ENCODE peak calls at places on chromosome 21, in five cellular contexts. J, L, E, X and F are unnamed samples.
A peak's percentile ranks its signal among the peaks of the same experiment; 100 is the strongest.

GRCh38 chr21:14383596-14384210 is 757 bp upstream of the HSPA13 start:
- DNase-seq in J (no peak), X (peak; percentile 8), E (peak; percentile 5), L (no peak), F (no peak)

GRCh38 chr21:42381347-42381984 is 14.4 kb downstream of the TMPRSS3 start:
- DNase-seq in X (peak; percentile 71), L (no peak), J (no peak), E (peak; percentile 46), F (peak; percentile 26)

GRCh38 chr21:15722591-15723324 is 7.0 kb upstream of the USP25 start:
- DNase-seq in J (no peak), L (no peak), X (peak; percentile 21), E (no peak), F (no peak)

GRCh38 chr21:32977216-32977615 is 48.5 kb upstream of the OLIG2 start:
- DNase-seq in J (peak; percentile 58), L (no peak), X (no peak), E (no peak), F (no peak)

GRCh38 chr21:16587141-16587570 is 857.4 kb downstream of the USP25 start:
- DNase-seq in X (peak; percentile 58), J (peak; percentile 83), L (no peak), E (peak; percentile 65), F (no peak)

GRCh38 chr21:42239973-42240372 is 21.0 kb downstream of the ABCG1 start:
- DNase-seq in E (no peak), L (no peak), J (no peak), X (no peak), F (no peak)

GRCh38 chr21:17679002-17679600 is 66.4 kb upstream of the BTG3 start:
- DNase-seq in L (peak; percentile 19), X (peak; percentile 70), J (no peak), E (peak; percentile 71), F (no peak)

GRCh38 chr21:45293214-45293725 is 5.6 kb upstream of the POFUT2 start:
- DNase-seq in X (peak; percentile 43), J (no peak), L (no peak), E (no peak), F (peak; percentile 81)

GRCh38 chr21:31072486-31072885 is 34.2 kb upstream of the KRTAP19-8 start:
- DNase-seq in E (no peak), X (no peak), J (no peak), L (no peak), F (no peak)

GRCh38 chr21:17733209-17733608 is 85.9 kb downstream of the C21orf91 start:
- DNase-seq in J (no peak), E (no peak), X (no peak), L (no peak), F (no peak)

GRCh38 chr21:41668686-41669532 is 97.9 kb downstream of the RIPK4 start:
- DNase-seq in L (no peak), X (no peak), E (no peak), J (no peak), F (no peak)

GRCh38 chr21:16071082-16071481 is 341.3 kb downstream of the USP25 start:
- DNase-seq in E (no peak), L (no peak), J (peak; percentile 87), X (no peak), F (peak; percentile 43)

GRCh38 chr21:32413697-32414578 is 1.4 kb downstream of the EVA1C start:
- DNase-seq in L (no peak), J (no peak), X (no peak), E (no peak), F (no peak)

GRCh38 chr21:35026617-35027557 is 22.2 kb downstream of the RUNX1 start:
- DNase-seq in X (peak; percentile 73), E (peak; percentile 48), J (no peak), L (no peak), F (peak; percentile 86)

GRCh38 chr21:15309721-15310120 is 244.9 kb upstream of the NRIP1 start:
- DNase-seq in X (no peak), J (no peak), L (no peak), E (no peak), F (no peak)

GRCh38 chr21:45155910-45156309 is 81.5 kb downstream of the ADARB1 start:
- DNase-seq in X (no peak), J (no peak), L (no peak), E (no peak), F (no peak)

GRCh38 chr21:33801424-33802405 is 113.9 kb downstream of the ATP5PO start:
- DNase-seq in L (peak; percentile 24), X (peak; percentile 22), E (peak; percentile 80), J (no peak), F (no peak)

GRCh38 chr21:41156128-41156527 is 11.8 kb upstream of the BACE2 start:
- DNase-seq in J (no peak), E (no peak), X (no peak), L (no peak), F (no peak)

GRCh38 chr21:16069713-16070112 is 339.9 kb downstream of the USP25 start:
- DNase-seq in X (no peak), L (no peak), E (peak; percentile 31), J (no peak), F (no peak)

GRCh38 chr21:17514124-17514481 is 1.3 kb downstream of the CXADR start:
- DNase-seq in E (no peak), L (no peak), J (no peak), X (peak; percentile 24), F (no peak)

GRCh38 chr21:40623550-40623949 is 223.4 kb downstream of the DSCAM start:
- DNase-seq in E (no peak), L (no peak), X (no peak), J (no peak), F (no peak)

GRCh38 chr21:16192900-16193299 is 463.1 kb downstream of the USP25 start:
- DNase-seq in X (peak; percentile 24), E (peak; percentile 20), L (no peak), J (no peak), F (no peak)

DNA sequence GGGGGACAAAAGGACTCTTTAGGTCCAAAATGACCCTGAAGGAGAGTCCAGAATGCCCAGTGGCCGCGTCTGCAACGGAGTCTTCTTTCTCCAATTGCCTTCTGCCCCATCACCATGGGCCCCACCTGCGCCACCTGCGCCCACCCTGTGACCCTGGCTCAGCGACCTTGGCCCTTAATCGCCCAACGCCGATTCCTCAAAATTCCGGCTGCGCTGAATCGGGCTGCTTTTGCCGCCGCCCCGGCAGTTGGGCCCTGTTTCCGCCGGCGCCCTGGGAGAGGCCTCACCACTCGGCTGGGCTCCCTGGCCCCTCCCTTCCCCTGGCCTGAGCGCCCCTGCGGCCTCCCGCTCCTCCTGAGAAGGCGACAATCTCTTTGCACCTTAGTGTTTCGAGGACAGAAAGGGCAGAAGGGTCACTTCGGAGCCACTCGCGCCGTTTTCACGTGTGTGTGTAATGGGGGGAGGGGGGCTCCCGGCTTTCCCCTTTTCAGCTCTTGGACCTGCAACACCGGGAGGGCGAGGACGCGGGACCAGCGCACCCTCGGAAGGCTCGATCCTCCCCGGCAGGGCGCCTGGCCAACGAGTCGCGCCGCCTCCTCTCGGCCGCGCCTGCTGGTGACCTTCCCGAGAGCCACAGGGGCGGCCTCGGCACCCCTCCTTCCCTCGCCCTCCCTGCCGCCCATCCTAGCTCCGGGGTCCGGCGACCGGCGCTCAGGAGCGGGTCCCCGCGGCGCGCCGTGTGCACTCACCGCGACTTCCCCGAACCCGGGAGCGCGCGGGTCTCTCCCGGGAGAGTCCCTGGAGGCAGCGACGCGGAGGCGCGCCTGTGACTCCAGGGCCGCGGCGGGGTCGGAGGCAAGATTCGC is 522 bp upstream of the SIM2 start:
- DNase-seq in X (no peak), E (peak; percentile 15), L (no peak), J (no peak), F (peak; percentile 91)
- H3K4me3 ChIP-seq in X (no peak overlapping the region), E (peak overlapping the region; percentile 57), L (peak overlapping the region; percentile 45), J (peak overlapping the region; percentile 46), F (no peak overlapping the region)

GRCh38 chr21:21147374-21147745 is 149.2 kb downstream of the NCAM2 start:
- DNase-seq in J (no peak), X (no peak), L (no peak), E (no peak), F (no peak)
- H3K4me3 ChIP-seq in J (no peak overlapping the region), X (no peak overlapping the region), L (no peak overlapping the region), E (no peak overlapping the region), F (no peak overlapping the region)

GRCh38 chr21:26842976-26843911 is 2.0 kb downstream of the ADAMTS1 start:
- DNase-seq in J (peak; percentile 89), L (peak; percentile 84), E (peak; percentile 96), X (peak; percentile 95), F (peak; percentile 96)

GRCh38 chr21:26845066-26845749 is at the start of gene ADAMTS1:
- DNase-seq in E (peak; percentile 92), J (peak; percentile 92), X (peak; percentile 95), L (no peak), F (peak; percentile 98)

GRCh38 chr21:26845750-26846035 is 484 bp upstream of the ADAMTS1 start:
- DNase-seq in L (no peak), J (no peak), X (no peak), E (no peak), F (no peak)

GRCh38 chr21:26843912-26844257 is 1.3 kb downstream of the ADAMTS1 start:
- DNase-seq in E (peak; percentile 55), X (peak; percentile 39), L (no peak), J (no peak), F (no peak)

DNA sequence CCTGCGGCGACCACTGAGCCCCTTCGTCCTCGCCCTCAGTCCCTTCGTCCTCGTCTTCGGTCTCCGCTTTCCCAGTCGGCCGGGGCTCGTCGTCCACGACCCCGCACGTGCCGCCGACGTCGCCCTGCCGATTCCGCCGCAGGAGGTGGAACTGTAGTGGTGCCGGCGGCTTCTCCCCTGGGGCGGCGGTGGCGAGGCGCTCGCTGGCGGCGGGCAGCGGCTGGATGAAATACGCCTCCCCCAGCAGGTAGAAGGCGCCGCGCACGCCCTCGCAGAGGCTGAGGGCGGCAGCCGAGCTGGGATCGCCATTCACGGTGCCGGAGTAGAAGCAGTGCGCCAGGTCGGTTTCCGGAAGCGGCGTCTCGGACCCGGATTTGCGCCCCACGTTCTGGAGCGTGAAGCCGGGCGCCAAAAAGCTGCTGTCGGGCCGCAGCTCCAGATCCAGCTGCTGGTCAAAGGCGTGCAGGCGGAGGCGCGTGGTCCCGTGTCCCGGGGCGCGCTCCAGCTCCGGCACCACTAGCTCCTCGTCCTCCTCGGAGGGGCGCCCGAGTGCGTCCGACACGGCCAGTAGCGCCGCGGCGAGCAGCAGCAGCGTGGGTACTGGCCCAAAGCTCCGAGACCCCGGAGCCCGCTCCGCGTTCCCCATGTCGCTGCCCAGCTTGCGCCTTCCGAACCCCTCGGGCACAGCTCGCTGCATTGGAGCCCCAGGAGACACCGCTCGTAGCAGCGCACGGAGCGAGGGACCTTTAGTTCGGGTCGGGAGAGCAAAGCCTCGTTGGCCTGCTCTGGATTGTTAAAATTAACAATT is 747 bp downstream of the ADAMTS1 start:
- DNase-seq in J (peak; percentile 59), X (peak; percentile 71), L (no peak), E (peak; percentile 22), F (peak; percentile 89)
- H3K4me3 ChIP-seq in J (peak overlapping the region; percentile 81), X (peak overlapping the region; percentile 89), L (peak overlapping the region; percentile 98), E (peak overlapping the region; percentile 97), F (peak overlapping the region; percentile 82)

DNA sequence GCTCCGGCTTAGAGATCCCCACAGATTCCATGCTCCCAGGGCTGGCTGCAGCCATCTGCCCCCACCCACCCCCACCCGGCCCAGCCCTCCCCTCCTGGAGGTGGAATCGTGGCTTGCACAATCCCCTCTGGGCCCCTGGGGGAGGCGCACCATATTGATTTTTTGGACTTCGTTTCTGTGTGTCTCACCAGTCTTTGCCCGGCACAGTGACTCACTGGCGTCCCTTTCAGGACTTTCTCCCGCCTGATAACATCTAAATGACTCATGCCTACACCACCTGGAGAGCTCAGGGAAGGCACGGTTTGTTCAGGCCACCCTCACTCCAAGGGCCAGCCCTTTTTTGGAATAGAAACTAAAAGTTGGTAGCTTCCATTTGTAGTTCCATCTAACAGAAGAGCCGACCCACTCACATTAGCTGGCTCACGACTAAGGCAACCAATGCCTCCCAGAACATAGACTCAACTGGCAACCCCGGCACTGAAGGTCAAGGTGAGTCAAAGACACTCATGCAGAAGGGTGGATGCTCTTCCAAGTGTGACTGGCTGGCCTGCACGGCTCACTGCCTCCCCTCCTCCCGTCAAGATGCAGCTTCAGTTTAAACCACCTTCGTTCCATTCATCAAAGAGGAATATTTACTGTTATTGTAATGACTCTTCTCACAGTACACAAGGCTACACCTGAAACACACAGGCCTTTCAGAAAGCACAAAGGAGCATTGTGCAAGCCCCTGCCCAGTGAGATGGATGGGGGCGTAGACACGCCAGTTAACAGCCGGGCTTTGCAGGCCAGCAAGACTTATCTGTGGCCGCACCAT is 18.1 kb upstream of the ETS2 start:
- DNase-seq in X (peak; percentile 92), E (peak; percentile 76), L (no peak), J (no peak), F (peak; percentile 88)
- H3K4me3 ChIP-seq in X (no peak overlapping the region), E (no peak overlapping the region), L (no peak overlapping the region), J (no peak overlapping the region), F (no peak overlapping the region)